ENCODE peak calls at places on chromosomes 2 and 18, in seven cellular contexts. T is nephron progenitor cell; X is NCI-H345; Z is NCI-H510A; F is stimulated activated CD4-positive, alpha-beta T cell treated with anti-CD3 and anti-CD28 coated beads, TNF-alpha, amount 100 ng/mL, for 24 hours; I is HEK293T; D is iris pigment epithelial cell. K is an unnamed sample.

GRCh38 chr2:174764281-174765063 is at the start of gene CHRNA1:
- DNase-seq in T (no peak), X (peak), Z (peak), F (no peak), I (no peak), D (peak), K (peak)

GRCh38 chr18:57819119-57819518 is 16.0 kb upstream of the ATP8B1 start:
- DNase-seq in T (no peak), X (no peak), Z (no peak), F (no peak), I (no peak), D (no peak), K (peak)

GRCh38 chr2:216551234-216551633 is 52.6 kb downstream of the RPL37A start:
- DNase-seq in T (no peak), X (peak), Z (no peak), F (no peak), I (no peak), D (peak), K (peak)

GRCh38 chr2:75311993-75312392 is 112.7 kb upstream of the TACR1 start:
- DNase-seq in T (no peak), X (peak), Z (peak), F (no peak), I (peak), D (no peak), K (no peak)

GRCh38 chr2:101516833-101517690 is 42.1 kb upstream of the RFX8 start:
- DNase-seq in T (no peak), X (no peak), Z (no peak), F (no peak), I (no peak), D (peak), K (peak)

GRCh38 chr2:119753930-119754321 is 5.8 kb upstream of the PTPN4 start:
- DNase-seq in T (no peak), X (no peak), Z (no peak), F (no peak), I (no peak), D (peak), K (no peak)

GRCh38 chr18:43277164-43277600 is at the start of gene SYT4:
- DNase-seq in T (peak), X (peak), Z (peak), F (no peak), I (peak), D (peak), K (peak)

GRCh38 chr18:73235491-73235890 is 367.7 kb upstream of the NETO1 start:
- DNase-seq in T (no peak), X (no peak), Z (no peak), F (no peak), I (no peak), D (peak), K (peak)

GRCh38 chr18:48199399-48199798 is 209.8 kb downstream of the ZBTB7C start:
- DNase-seq in T (no peak), X (no peak), Z (no peak), F (no peak), I (no peak), D (no peak), K (no peak)

GRCh38 chr18:23131693-23132319 is 3.5 kb upstream of the CABLES1 start:
- DNase-seq in T (peak), X (peak), Z (no peak), F (peak), I (peak), D (peak), K (peak)

GRCh38 chr2:27901219-27901618 is 10.7 kb downstream of the BABAM2 start:
- DNase-seq in T (no peak), X (no peak), Z (no peak), F (peak), I (no peak), D (peak), K (peak)

GRCh38 chr2:128595763-128596452 is 277.2 kb upstream of the HS6ST1 start:
- DNase-seq in T (no peak), X (no peak), Z (no peak), F (no peak), I (no peak), D (no peak), K (no peak)

GRCh38 chr2:115294999-115295398 is 852.6 kb downstream of the DPP10 start:
- DNase-seq in T (no peak), X (no peak), Z (no peak), F (no peak), I (no peak), D (no peak), K (no peak)

GRCh38 chr2:145692971-145693478 is 1173.1 kb upstream of the ZEB2 start:
- DNase-seq in T (no peak), X (no peak), Z (no peak), F (no peak), I (no peak), D (peak), K (peak)

GRCh38 chr2:216474925-216475670 is 23.5 kb upstream of the RPL37A start:
- DNase-seq in T (no peak), X (no peak), Z (no peak), F (no peak), I (no peak), D (no peak), K (no peak)

GRCh38 chr2:207296265-207296948 is 130.7 kb upstream of the KLF7 start:
- DNase-seq in T (no peak), X (no peak), Z (no peak), F (no peak), I (no peak), D (no peak), K (no peak)

GRCh38 chr2:85584857-85585780 is 888 bp downstream of the VAMP5 start:
- DNase-seq in T (peak), X (no peak), Z (no peak), F (no peak), I (no peak), D (no peak), K (peak)

GRCh38 chr2:134109246-134109645 is 144.6 kb upstream of the MGAT5 start:
- DNase-seq in T (no peak), X (no peak), Z (no peak), F (no peak), I (no peak), D (no peak), K (no peak)

GRCh38 chr18:50797147-50797546 is 22.7 kb downstream of the MRO start:
- DNase-seq in T (no peak), X (no peak), Z (no peak), F (no peak), I (no peak), D (no peak), K (no peak)

GRCh38 chr2:96342085-96342484 is 6.5 kb downstream of the NCAPH start:
- DNase-seq in T (no peak), X (no peak), Z (no peak), F (no peak), I (no peak), D (peak), K (peak)

GRCh38 chr2:101614127-101614759 is 83.3 kb upstream of the MAP4K4 start:
- DNase-seq in T (no peak), X (no peak), Z (no peak), F (no peak), I (no peak), D (no peak), K (no peak)

GRCh38 chr2:108184421-108184820 is 55.3 kb upstream of the SULT1C3 start:
- DNase-seq in T (no peak), X (peak), Z (no peak), F (no peak), I (peak), D (peak), K (peak)

GRCh38 chr18:50857694-50858093 is 21.2 kb upstream of the ME2 start:
- DNase-seq in T (no peak), X (no peak), Z (no peak), F (no peak), I (no peak), D (no peak), K (peak)

GRCh38 chr2:26764078-26764887 is at the start of gene SLC35F6:
- DNase-seq in T (peak), X (peak), Z (peak), F (peak), I (peak), D (peak), K (peak)

GRCh38 chr2:150994041-150994440 is 267.6 kb downstream of the RBM43 start:
- DNase-seq in T (no peak), X (no peak), Z (no peak), F (no peak), I (no peak), D (peak), K (no peak)

GRCh38 chr2:201730651-201731280 is 32.3 kb upstream of the MPP4 start:
- DNase-seq in T (no peak), X (no peak), Z (no peak), F (no peak), I (no peak), D (no peak), K (no peak)

GRCh38 chr2:100292022-100292580 is 30.2 kb downstream of the LONRF2 start:
- DNase-seq in T (no peak), X (no peak), Z (no peak), F (no peak), I (peak), D (peak), K (peak)

GRCh38 chr18:14925281-14925709 is 177.3 kb downstream of the ANKRD30B start:
- DNase-seq in T (no peak), X (no peak), Z (no peak), F (no peak), I (no peak), D (no peak), K (no peak)

GRCh38 chr18:23779696-23780303 is 90.5 kb downstream of the LAMA3 start:
- DNase-seq in T (peak), X (no peak), Z (no peak), F (no peak), I (peak), D (peak), K (peak)

GRCh38 chr18:60019463-60019840 is 119.7 kb downstream of the PMAIP1 start:
- DNase-seq in T (no peak), X (no peak), Z (no peak), F (no peak), I (no peak), D (peak), K (peak)

GRCh38 chr2:40550085-40550484 is 98.2 kb upstream of the SLC8A1 start:
- DNase-seq in T (no peak), X (no peak), Z (no peak), F (no peak), I (no peak), D (no peak), K (no peak)

GRCh38 chr2:10659898-10660568 is 29.7 kb downstream of the NOL10 start:
- DNase-seq in T (peak), X (peak), Z (no peak), F (peak), I (peak), D (peak), K (peak)

K was measured in EH.